ENCODE peak calls at places on chromosomes 12 and 14, in five cellular contexts. U, Z, K, B and I are unnamed samples.
A peak's percentile ranks its signal among the peaks of the same experiment; 100 is the strongest.

GRCh38 chr12:62879691-62880090 is 55.3 kb downstream of the PPM1H start:
- DNase-seq in U (no peak), Z (no peak), K (no peak), B (no peak), I (no peak)

GRCh38 chr12:107165581-107165980 is 72.2 kb upstream of the CRY1 start:
- DNase-seq in U (no peak), Z (no peak), K (no peak), B (no peak), I (no peak)

GRCh38 chr12:50725011-50725899 is 38.6 kb upstream of the ATF1 start:
- DNase-seq in U (peak; percentile 35), Z (peak; percentile 56), K (peak; percentile 69), B (peak; percentile 39), I (no peak)

GRCh38 chr12:3520168-3520567 is 29.2 kb downstream of the PRMT8 start:
- DNase-seq in U (no peak), Z (peak; percentile 4), K (no peak), B (no peak), I (no peak)

GRCh38 chr12:10861366-10861765 is 12.1 kb upstream of the PRR4 start:
- DNase-seq in U (no peak), Z (no peak), K (peak; percentile 9), B (peak; percentile 6), I (no peak)

GRCh38 chr14:96252323-96253052 is 3.5 kb upstream of the BDKRB1 start:
- DNase-seq in U (no peak), Z (no peak), K (peak; percentile 68), B (no peak), I (no peak)

GRCh38 chr14:105176513-105176912 is 4.6 kb downstream of the NUDT14 start:
- DNase-seq in U (no peak), Z (no peak), K (no peak), B (no peak), I (peak; percentile 53)

GRCh38 chr14:70785556-70785955 is 23.8 kb downstream of the MAP3K9 start:
- DNase-seq in U (no peak), Z (no peak), K (no peak), B (no peak), I (no peak)

GRCh38 chr14:93018401-93018800 is 95.5 kb downstream of the CHGA start:
- DNase-seq in U (no peak), Z (peak; percentile 32), K (peak; percentile 49), B (no peak), I (no peak)

GRCh38 chr12:114319422-114319821 is 86.5 kb downstream of the TBX5 start:
- DNase-seq in U (peak; percentile 52), Z (peak; percentile 52), K (peak; percentile 70), B (peak; percentile 11), I (no peak)

GRCh38 chr12:125606312-125606711 is 541.1 kb downstream of the AACS start:
- DNase-seq in U (no peak), Z (no peak), K (no peak), B (no peak), I (no peak)
- H3K4me3 ChIP-seq in U (no peak overlapping the region), Z (no peak overlapping the region), K (no peak overlapping the region), B (no peak overlapping the region), I (no peak overlapping the region)

DNA sequence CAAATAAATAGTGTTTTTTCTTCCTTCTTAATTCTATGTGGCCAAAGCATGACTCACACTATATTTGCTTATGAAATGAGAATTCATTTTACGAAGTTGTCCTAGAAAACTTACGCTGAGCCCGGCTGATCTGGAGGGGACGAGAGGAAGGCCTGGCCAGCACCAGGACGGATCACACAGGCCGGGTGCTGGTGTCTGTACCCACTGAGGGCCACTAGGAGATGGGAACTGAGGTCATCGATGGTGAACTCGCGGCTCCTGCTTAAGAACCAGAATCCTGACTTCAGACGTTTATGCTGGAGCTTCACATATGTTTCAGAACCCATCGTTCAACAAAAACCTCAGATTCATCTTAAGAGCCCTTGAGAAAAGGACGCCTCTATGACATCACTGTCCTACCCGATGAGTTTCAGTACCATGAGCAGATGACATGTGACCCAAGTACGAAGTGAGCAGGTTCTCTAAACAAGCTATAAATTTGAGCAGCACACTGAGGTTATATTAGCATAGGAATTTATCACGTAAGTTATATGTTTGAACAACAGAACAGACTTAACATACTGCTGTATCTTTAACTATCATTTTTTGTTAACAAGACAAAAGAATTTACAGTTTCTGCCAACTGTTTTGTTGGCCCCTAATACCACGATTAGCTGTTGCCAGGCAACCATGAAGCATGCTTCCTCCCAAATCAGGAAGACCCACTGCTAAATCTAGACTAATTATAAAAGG is 111.9 kb downstream of the FOXN3 start:
- DNase-seq in U (peak; percentile 78), Z (peak; percentile 85), K (peak; percentile 76), B (peak; percentile 87), I (peak; percentile 30)
- H3K4me3 ChIP-seq in U (no peak overlapping the region), Z (no peak overlapping the region), K (peak overlapping the region; percentile 16), B (no peak overlapping the region), I (peak overlapping the region; percentile 48)

DNA sequence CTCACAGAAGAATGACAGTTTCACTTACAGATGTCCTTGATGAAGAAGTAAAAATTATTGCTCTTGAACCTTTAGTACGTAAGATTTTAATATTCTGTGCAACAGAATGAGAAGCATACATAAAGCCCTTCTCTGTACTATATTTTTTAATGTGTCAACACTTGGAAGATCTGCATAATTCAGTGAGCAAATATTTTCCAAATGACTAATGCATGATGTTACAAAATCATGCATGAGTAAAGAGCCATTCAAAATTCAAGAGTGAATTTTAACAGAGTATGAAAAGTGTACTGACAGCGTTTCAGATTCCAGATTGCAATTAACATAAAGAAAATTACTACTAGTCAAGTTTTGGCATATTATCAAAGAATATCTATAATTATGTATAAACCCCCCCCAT is 101.4 kb upstream of the BBS10 start:
- DNase-seq in U (peak; percentile 64), Z (peak; percentile 71), K (peak; percentile 70), B (peak; percentile 73), I (no peak)
- H3K4me3 ChIP-seq in U (no peak overlapping the region), Z (no peak overlapping the region), K (no peak overlapping the region), B (no peak overlapping the region), I (no peak overlapping the region)

GRCh38 chr14:79279645-79280399 is 931.5 kb downstream of the DIO2 start:
- DNase-seq in U (peak; percentile 10), Z (no peak), K (no peak), B (peak; percentile 6), I (no peak)
- H3K4me3 ChIP-seq in U (peak overlapping the region; percentile 88), Z (peak overlapping the region; percentile 41), K (peak overlapping the region; percentile 52), B (peak overlapping the region; percentile 66), I (no peak overlapping the region)

GRCh38 chr12:116982721-116983502 is 72.2 kb downstream of the FBXW8 start:
- DNase-seq in U (peak; percentile 95), Z (peak; percentile 72), K (peak; percentile 94), B (peak; percentile 91), I (no peak)
- H3K4me3 ChIP-seq in U (peak overlapping the region; percentile 34), Z (no peak overlapping the region), K (peak overlapping the region; percentile 37), B (peak overlapping the region; percentile 31), I (no peak overlapping the region)

GRCh38 chr12:69007166-69007857 is 74.3 kb upstream of the CPM start:
- DNase-seq in U (peak; percentile 97), Z (peak; percentile 73), K (peak; percentile 73), B (peak; percentile 98), I (peak; percentile 72)
- H3K4me3 ChIP-seq in U (peak overlapping the region; percentile 35), Z (no peak overlapping the region), K (peak overlapping the region; percentile 31), B (peak overlapping the region; percentile 44), I (peak overlapping the region; percentile 29)